ENCODE peak calls at places on chromosomes 1 and 21, in seven cellular contexts. G, T, A, S, I, K and M are unnamed samples.

GRCh38 chr1:234897754-234898454 is 230.7 kb downstream of the TOMM20 start:
- DNase-seq in G (no peak), T (no peak), A (no peak), S (no peak), I (no peak), K (no peak), M (no peak)

GRCh38 chr1:179840107-179840506 is 37.5 kb downstream of the TOR1AIP2 start:
- DNase-seq in G (no peak), T (peak), A (no peak), S (no peak), I (no peak), K (no peak), M (peak)

GRCh38 chr1:17128361-17128760 is 9.1 kb upstream of the PADI2 start:
- DNase-seq in G (peak), T (peak), A (no peak), S (no peak), I (no peak), K (no peak), M (peak)

GRCh38 chr1:101187287-101187686 is 49.5 kb upstream of the S1PR1 start:
- DNase-seq in G (no peak), T (peak), A (no peak), S (no peak), I (no peak), K (no peak), M (no peak)

GRCh38 chr21:37368536-37369279 is 2.1 kb downstream of the DYRK1A start:
- DNase-seq in G (no peak), T (peak), A (no peak), S (no peak), I (no peak), K (no peak), M (no peak)

GRCh38 chr1:205537386-205538018 is 33.0 kb downstream of the CDK18 start:
- DNase-seq in G (no peak), T (no peak), A (no peak), S (no peak), I (no peak), K (no peak), M (no peak)

GRCh38 chr1:118074101-118074500 is 110.9 kb downstream of the SPAG17 start:
- DNase-seq in G (no peak), T (no peak), A (no peak), S (no peak), I (no peak), K (no peak), M (no peak)

GRCh38 chr1:166822385-166822784 is 16.9 kb upstream of the POGK start:
- DNase-seq in G (no peak), T (no peak), A (no peak), S (peak), I (no peak), K (no peak), M (no peak)

GRCh38 chr1:119367332-119368124 is 1.1 kb upstream of the HAO2 start:
- DNase-seq in G (peak), T (peak), A (no peak), S (peak), I (no peak), K (peak), M (no peak)

GRCh38 chr1:150813028-150813707 is 5.1 kb upstream of the CTSK start:
- DNase-seq in G (peak), T (peak), A (peak), S (peak), I (no peak), K (peak), M (no peak)

GRCh38 chr1:13829152-13829769 is 129.3 kb downstream of the PRDM2 start:
- DNase-seq in G (peak), T (no peak), A (no peak), S (peak), I (no peak), K (no peak), M (no peak)

GRCh38 chr21:16587671-16588379 is 858.0 kb downstream of the USP25 start:
- DNase-seq in G (no peak), T (peak), A (no peak), S (no peak), I (no peak), K (no peak), M (no peak)

GRCh38 chr1:149849246-149849946 is 50.0 kb upstream of the BOLA1 start:
- DNase-seq in G (no peak), T (no peak), A (no peak), S (no peak), I (no peak), K (no peak), M (no peak)

GRCh38 chr1:225668222-225668621 is 15.3 kb upstream of the ENAH start:
- DNase-seq in G (no peak), T (no peak), A (no peak), S (no peak), I (no peak), K (no peak), M (no peak)

GRCh38 chr1:186418503-186418902 is 42.4 kb downstream of the PDC start:
- DNase-seq in G (no peak), T (peak), A (no peak), S (no peak), I (no peak), K (no peak), M (no peak)

GRCh38 chr1:73100216-73100615 is 817.9 kb upstream of the NEGR1 start:
- DNase-seq in G (no peak), T (peak), A (no peak), S (no peak), I (no peak), K (no peak), M (peak)

GRCh38 chr1:86516366-86516765 is 30.5 kb upstream of the CLCA4 start:
- DNase-seq in G (no peak), T (no peak), A (no peak), S (no peak), I (no peak), K (no peak), M (no peak)

GRCh38 chr1:226292874-226293552 is 16.0 kb downstream of the LIN9 start:
- DNase-seq in G (no peak), T (no peak), A (no peak), S (no peak), I (no peak), K (no peak), M (no peak)

GRCh38 chr1:212162635-212163034 is 122.6 kb upstream of the PPP2R5A start:
- DNase-seq in G (no peak), T (peak), A (no peak), S (no peak), I (peak), K (no peak), M (no peak)

GRCh38 chr1:65332821-65333220 is 23.5 kb downstream of the DNAJC6 start:
- DNase-seq in G (no peak), T (no peak), A (no peak), S (no peak), I (no peak), K (no peak), M (no peak)

GRCh38 chr21:32934829-32935228 is 90.9 kb upstream of the OLIG2 start:
- DNase-seq in G (no peak), T (no peak), A (no peak), S (no peak), I (no peak), K (no peak), M (no peak)

GRCh38 chr1:237258871-237259270 is 216.9 kb downstream of the RYR2 start:
- DNase-seq in G (no peak), T (no peak), A (no peak), S (no peak), I (no peak), K (no peak), M (no peak)

GRCh38 chr1:23613191-23614126 is 54.2 kb upstream of the ID3 start:
- DNase-seq in G (no peak), T (no peak), A (no peak), S (no peak), I (no peak), K (no peak), M (no peak)

GRCh38 chr1:30823969-30824735 is 66.6 kb upstream of the LAPTM5 start:
- DNase-seq in G (peak), T (peak), A (peak), S (peak), I (peak), K (peak), M (no peak)

GRCh38 chr1:232127190-232127589 is 500.6 kb downstream of the DISC1 start:
- DNase-seq in G (peak), T (no peak), A (no peak), S (no peak), I (no peak), K (no peak), M (no peak)

GRCh38 chr1:64505944-64506658 is 36.2 kb downstream of the CACHD1 start:
- DNase-seq in G (no peak), T (no peak), A (no peak), S (no peak), I (no peak), K (peak), M (no peak)

GRCh38 chr1:93344886-93345632 is 648 bp upstream of the DR1 start:
- DNase-seq in G (no peak), T (no peak), A (no peak), S (no peak), I (no peak), K (peak), M (no peak)

GRCh38 chr1:48789903-48790302 is 13.2 kb upstream of the BEND5 start:
- DNase-seq in G (no peak), T (no peak), A (no peak), S (no peak), I (no peak), K (no peak), M (no peak)

GRCh38 chr1:39666772-39667171 is 5.1 kb downstream of the NT5C1A start:
- DNase-seq in G (no peak), T (no peak), A (no peak), S (no peak), I (peak), K (no peak), M (no peak)

GRCh38 chr1:119829636-119830035 is 18.4 kb upstream of the REG4 start:
- DNase-seq in G (no peak), T (no peak), A (no peak), S (no peak), I (no peak), K (no peak), M (no peak)

GRCh38 chr1:234488054-234488953 is 9.3 kb upstream of the TARBP1 start:
- DNase-seq in G (no peak), T (no peak), A (no peak), S (no peak), I (no peak), K (no peak), M (no peak)

GRCh38 chr21:41507521-41508414 is at the start of gene TMPRSS2:
- DNase-seq in G (no peak), T (no peak), A (no peak), S (no peak), I (no peak), K (no peak), M (no peak)
- TF ChIP-seq EZH2 in G (no peak), T (no peak), A (no peak), S (no peak), I (no peak), K (peak), M (no peak)

GRCh38 chr21:34131586-34131985 is 58.2 kb downstream of the MRPS6 start:
- DNase-seq in G (no peak), T (no peak), A (no peak), S (no peak), I (no peak), K (no peak), M (no peak)

GRCh38 chr21:34129039-34129891 is 55.9 kb downstream of the MRPS6 start:
- DNase-seq in G (no peak), T (peak), A (peak), S (peak), I (no peak), K (no peak), M (peak)

GRCh38 chr21:34132202-34132601 is 58.8 kb downstream of the MRPS6 start:
- DNase-seq in G (no peak), T (no peak), A (no peak), S (no peak), I (no peak), K (no peak), M (no peak)

GRCh38 chr21:34129971-34130597 is 56.7 kb downstream of the MRPS6 start:
- DNase-seq in G (no peak), T (no peak), A (no peak), S (peak), I (no peak), K (peak), M (no peak)

DNA sequence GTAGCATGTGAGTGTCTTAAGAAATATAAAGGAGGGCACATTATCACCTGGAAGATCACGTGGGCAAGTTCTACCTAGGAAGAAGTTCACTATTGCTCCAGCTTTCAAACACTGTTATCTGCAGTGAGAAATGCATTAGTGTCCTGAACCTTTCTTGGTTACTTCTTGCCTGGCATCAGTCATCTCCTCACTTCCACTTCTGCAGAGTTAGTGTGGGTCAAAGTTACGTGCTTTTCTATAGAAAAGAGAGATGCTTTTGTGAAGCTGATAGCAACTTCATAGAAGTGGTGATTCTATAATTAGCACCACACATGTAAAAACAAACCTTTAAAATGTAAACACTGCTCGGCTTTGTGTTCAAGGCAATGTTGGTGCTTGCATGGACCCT is 57.2 kb downstream of the MRPS6 start:
- DNase-seq in G (no peak), T (no peak), A (no peak), S (no peak), I (no peak), K (no peak), M (no peak)
- H3K9ac ChIP-seq in G (no peak), T (no peak), A (no peak), S (no peak), I (no peak), K (no peak), M (no peak)

GRCh38 chr1:248873409-248873992 is 14.6 kb upstream of the ZNF692 start:
- DNase-seq in G (peak), T (peak), A (peak), S (peak), I (peak), K (peak), M (peak)
- TF ChIP-seq POLR2AphosphoS5 in G (no peak), T (no peak), A (peak), S (peak), I (peak), K (no peak), M (no peak)

GRCh38 chr21:44286086-44286715 is 525 bp downstream of the AIRE start:
- DNase-seq in G (no peak), T (no peak), A (no peak), S (no peak), I (no peak), K (no peak), M (no peak)
- TF ChIP-seq EZH2 in G (no peak), T (no peak), A (no peak), S (no peak), I (no peak), K (no peak), M (no peak)

GRCh38 chr1:19054216-19054615 is 97.7 kb upstream of the IFFO2 start:
- DNase-seq in G (no peak), T (no peak), A (no peak), S (no peak), I (no peak), K (no peak), M (no peak)
- H3K9ac ChIP-seq in G (no peak), T (no peak), A (no peak), S (no peak), I (no peak), K (no peak), M (no peak)

GRCh38 chr1:38558476-38559179 is 300.9 kb downstream of the RRAGC start:
- DNase-seq in G (no peak), T (no peak), A (no peak), S (no peak), I (peak), K (no peak), M (no peak)
- TF ChIP-seq POLR2AphosphoS5 in G (no peak), T (no peak), A (no peak), S (no peak), I (no peak), K (no peak), M (no peak)